ENCODE peak calls at places on chromosomes 12 and 14, in five cellular contexts. One of them, this sample, is unnamed.

GRCh38 chr12:34595749-34596733 is 573.7 kb downstream of the ALG10 start:
- DNase-seq in caudate nucleus: no peak
- DNase-seq in RWPE2: peak
- DNase-seq in CD8-positive, alpha-beta memory T cell: no peak
- DNase-seq in spleen: peak
- DNase-seq in this sample: no peak

GRCh38 chr12:66196806-66197205 is 7.8 kb downstream of the IRAK3 start:
- DNase-seq in RWPE2: no peak
- DNase-seq in spleen: no peak
- DNase-seq in CD8-positive, alpha-beta memory T cell: no peak
- DNase-seq in caudate nucleus: no peak
- DNase-seq in this sample: no peak

GRCh38 chr12:132277374-132277801 is 52.0 kb downstream of the GALNT9 start:
- DNase-seq in spleen: no peak
- DNase-seq in caudate nucleus: no peak
- DNase-seq in RWPE2: no peak
- DNase-seq in CD8-positive, alpha-beta memory T cell: no peak
- DNase-seq in this sample: no peak

GRCh38 chr14:99435327-99435726 is 45.3 kb downstream of the SETD3 start:
- DNase-seq in CD8-positive, alpha-beta memory T cell: no peak
- DNase-seq in caudate nucleus: no peak
- DNase-seq in spleen: no peak
- DNase-seq in RWPE2: no peak
- DNase-seq in this sample: no peak

GRCh38 chr14:61468063-61468825 is 146.9 kb downstream of the PRKCH start:
- DNase-seq in spleen: no peak
- DNase-seq in caudate nucleus: no peak
- DNase-seq in CD8-positive, alpha-beta memory T cell: no peak
- DNase-seq in RWPE2: no peak
- DNase-seq in this sample: no peak

GRCh38 chr12:97602315-97602714 is 139.7 kb downstream of the RMST start:
- DNase-seq in caudate nucleus: no peak
- DNase-seq in RWPE2: no peak
- DNase-seq in CD8-positive, alpha-beta memory T cell: no peak
- DNase-seq in spleen: no peak
- DNase-seq in this sample: no peak

GRCh38 chr14:99245541-99246511 is 26.2 kb downstream of the BCL11B start:
- DNase-seq in caudate nucleus: no peak
- DNase-seq in spleen: peak
- DNase-seq in RWPE2: no peak
- DNase-seq in CD8-positive, alpha-beta memory T cell: no peak
- DNase-seq in this sample: no peak

GRCh38 chr12:108826807-108827721 is 30.3 kb downstream of the SSH1 start:
- DNase-seq in caudate nucleus: no peak
- DNase-seq in RWPE2: no peak
- DNase-seq in CD8-positive, alpha-beta memory T cell: no peak
- DNase-seq in spleen: peak
- DNase-seq in this sample: no peak

GRCh38 chr12:6266431-6267006 is 44.0 kb upstream of the PLEKHG6 start:
- DNase-seq in RWPE2: no peak
- DNase-seq in spleen: no peak
- DNase-seq in caudate nucleus: no peak
- DNase-seq in CD8-positive, alpha-beta memory T cell: no peak
- DNase-seq in this sample: no peak

GRCh38 chr12:42144174-42144423 is 575 bp downstream of the GXYLT1 start:
- DNase-seq in spleen: no peak
- DNase-seq in RWPE2: no peak
- DNase-seq in CD8-positive, alpha-beta memory T cell: no peak
- DNase-seq in caudate nucleus: no peak
- DNase-seq in this sample: no peak

GRCh38 chr12:51262758-51263177 is 7.4 kb downstream of the SMAGP start:
- DNase-seq in CD8-positive, alpha-beta memory T cell: peak
- DNase-seq in spleen: peak
- DNase-seq in RWPE2: no peak
- DNase-seq in caudate nucleus: no peak
- DNase-seq in this sample: no peak

DNA sequence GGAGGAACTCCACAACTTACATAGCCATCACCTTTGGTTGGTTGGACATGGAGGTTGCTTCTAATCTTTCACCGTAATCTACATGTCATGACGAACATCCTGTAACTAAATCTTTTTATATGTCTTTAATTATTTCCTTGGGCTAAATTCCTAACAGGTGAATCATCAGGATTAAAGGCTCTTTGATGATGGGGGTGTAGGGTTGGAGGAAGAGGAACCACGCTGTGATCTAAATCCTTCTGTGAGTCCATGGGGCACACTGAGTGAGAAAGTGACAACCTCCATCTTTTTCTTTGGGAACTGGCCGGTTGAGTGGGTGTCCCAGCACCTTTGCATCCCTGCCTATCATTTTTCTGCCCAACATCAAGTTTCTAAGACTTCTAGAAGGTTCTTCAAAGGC is 31.1 kb upstream of the MAP1LC3B2 start:
- DNase-seq in RWPE2: no peak
- DNase-seq in CD8-positive, alpha-beta memory T cell: no peak
- DNase-seq in spleen: no peak
- DNase-seq in caudate nucleus: no peak
- DNase-seq in this sample: no peak
- H3K27ac ChIP-seq in RWPE2: peak
- H3K27ac ChIP-seq in CD8-positive, alpha-beta memory T cell: no peak
- H3K27ac ChIP-seq in spleen: no peak
- H3K27ac ChIP-seq in caudate nucleus: no peak
- H3K27ac ChIP-seq in this sample: no peak

DNA sequence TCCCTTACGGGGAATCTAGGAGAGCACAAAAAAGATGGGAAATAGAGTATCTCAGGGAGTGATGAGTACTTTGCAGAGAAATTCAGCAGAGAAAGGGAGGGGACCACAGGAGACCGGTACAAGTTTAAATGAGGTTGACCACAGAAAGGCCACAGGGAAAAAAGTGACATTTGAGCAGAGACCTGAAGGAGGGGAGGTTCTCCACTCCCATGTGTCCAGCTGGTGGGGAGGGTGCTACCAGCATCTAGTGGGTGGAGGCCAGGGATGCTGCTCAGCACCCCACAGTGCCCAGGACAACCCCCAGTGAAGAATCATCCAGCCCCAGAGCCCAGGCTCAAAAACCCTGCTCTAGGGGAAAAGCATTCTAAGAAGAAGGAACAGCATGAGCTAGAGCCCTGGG is 34.6 kb downstream of the TESC start:
- DNase-seq in spleen: no peak
- DNase-seq in RWPE2: no peak
- DNase-seq in caudate nucleus: no peak
- DNase-seq in CD8-positive, alpha-beta memory T cell: no peak
- DNase-seq in this sample: no peak
- H3K27ac ChIP-seq in spleen: no peak
- H3K27ac ChIP-seq in RWPE2: no peak
- H3K27ac ChIP-seq in caudate nucleus: no peak
- H3K27ac ChIP-seq in CD8-positive, alpha-beta memory T cell: no peak
- H3K27ac ChIP-seq in this sample: no peak

GRCh38 chr12:25553083-25553482 is at the start of gene LMNTD1:
- DNase-seq in spleen: no peak
- DNase-seq in RWPE2: no peak
- DNase-seq in CD8-positive, alpha-beta memory T cell: no peak
- DNase-seq in caudate nucleus: no peak
- DNase-seq in this sample: no peak

GRCh38 chr12:25550186-25550585 is 2.9 kb downstream of the LMNTD1 start:
- DNase-seq in caudate nucleus: no peak
- DNase-seq in spleen: no peak
- DNase-seq in RWPE2: no peak
- DNase-seq in CD8-positive, alpha-beta memory T cell: no peak
- DNase-seq in this sample: no peak

GRCh38 chr12:25549120-25549519 is 4.0 kb downstream of the LMNTD1 start:
- DNase-seq in CD8-positive, alpha-beta memory T cell: no peak
- DNase-seq in spleen: no peak
- DNase-seq in caudate nucleus: no peak
- DNase-seq in RWPE2: no peak
- DNase-seq in this sample: no peak

GRCh38 chr12:25556136-25556535 is 3.1 kb upstream of the LMNTD1 start:
- DNase-seq in RWPE2: no peak
- DNase-seq in spleen: no peak
- DNase-seq in caudate nucleus: no peak
- DNase-seq in CD8-positive, alpha-beta memory T cell: no peak
- DNase-seq in this sample: no peak

DNA sequence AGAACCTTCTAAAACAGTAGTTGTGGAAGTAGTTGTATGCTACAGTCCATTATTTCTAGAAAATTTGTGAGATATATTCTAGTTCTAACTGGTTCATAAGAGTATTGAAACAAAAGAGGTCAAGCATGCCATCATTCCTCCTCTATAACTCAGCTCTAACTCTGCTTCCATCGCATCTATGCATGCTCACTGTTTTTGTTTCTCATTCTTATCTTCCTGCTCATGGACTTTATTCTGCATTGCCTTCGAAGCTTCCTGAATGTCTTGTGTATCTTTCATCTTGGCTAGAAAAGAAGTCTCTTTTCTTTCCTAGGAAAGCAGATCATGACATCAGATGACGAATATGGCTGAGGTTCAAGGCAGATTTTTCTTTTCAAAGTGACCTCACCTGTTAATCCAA is 402 bp downstream of the LMNTD1 start:
- DNase-seq in CD8-positive, alpha-beta memory T cell: no peak
- DNase-seq in spleen: no peak
- DNase-seq in caudate nucleus: no peak
- DNase-seq in RWPE2: no peak
- DNase-seq in this sample: no peak
- H3K27ac ChIP-seq in CD8-positive, alpha-beta memory T cell: no peak
- H3K27ac ChIP-seq in spleen: no peak
- H3K27ac ChIP-seq in caudate nucleus: no peak
- H3K27ac ChIP-seq in RWPE2: no peak
- H3K27ac ChIP-seq in this sample: no peak

DNA sequence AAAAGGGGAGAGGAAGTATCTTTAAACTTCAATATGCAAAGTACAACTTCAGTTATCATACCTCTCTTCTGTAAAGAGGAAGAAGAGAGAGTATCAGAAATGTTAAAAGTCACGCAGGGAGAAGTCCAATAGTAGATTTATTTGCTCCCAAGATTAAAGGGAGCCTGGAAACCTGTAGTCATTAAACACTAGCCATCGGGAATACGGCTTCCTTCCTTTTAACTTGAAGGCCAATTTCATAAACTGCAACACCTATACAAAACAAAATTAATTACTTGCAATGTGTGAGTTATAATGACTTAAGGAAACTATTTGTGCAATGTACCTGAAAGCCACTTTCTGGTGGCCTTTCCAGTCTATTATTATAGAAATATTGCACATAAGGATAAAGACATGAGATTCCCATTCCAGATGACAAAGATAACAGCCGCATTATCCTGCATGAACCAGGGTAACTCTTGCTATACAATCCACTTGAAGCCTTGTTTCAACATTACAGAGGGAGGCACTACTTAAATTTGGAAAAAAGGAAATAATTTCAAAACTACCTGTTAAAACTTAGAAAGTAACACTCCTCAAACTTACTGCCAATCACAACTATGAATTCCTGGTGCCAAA is 4.6 kb downstream of the BTG1 start:
- DNase-seq in caudate nucleus: no peak
- DNase-seq in CD8-positive, alpha-beta memory T cell: no peak
- DNase-seq in RWPE2: no peak
- DNase-seq in spleen: no peak
- DNase-seq in this sample: no peak
- H3K27ac ChIP-seq in caudate nucleus: no peak
- H3K27ac ChIP-seq in CD8-positive, alpha-beta memory T cell: peak
- H3K27ac ChIP-seq in RWPE2: peak
- H3K27ac ChIP-seq in spleen: peak
- H3K27ac ChIP-seq in this sample: no peak

GRCh38 chr12:46364777-46365580 is 7.6 kb downstream of the SLC38A2 start:
- DNase-seq in CD8-positive, alpha-beta memory T cell: no peak
- DNase-seq in RWPE2: no peak
- DNase-seq in caudate nucleus: no peak
- DNase-seq in spleen: no peak
- DNase-seq in this sample: no peak
- H3K27ac ChIP-seq in CD8-positive, alpha-beta memory T cell: no peak
- H3K27ac ChIP-seq in RWPE2: peak
- H3K27ac ChIP-seq in caudate nucleus: no peak
- H3K27ac ChIP-seq in spleen: no peak
- H3K27ac ChIP-seq in this sample: peak

GRCh38 chr12:27521066-27521465 is 2.9 kb upstream of the PPFIBP1 start:
- DNase-seq in spleen: no peak
- DNase-seq in RWPE2: no peak
- DNase-seq in caudate nucleus: no peak
- DNase-seq in CD8-positive, alpha-beta memory T cell: no peak
- DNase-seq in this sample: no peak
- H3K27ac ChIP-seq in spleen: no peak
- H3K27ac ChIP-seq in RWPE2: no peak
- H3K27ac ChIP-seq in caudate nucleus: no peak
- H3K27ac ChIP-seq in CD8-positive, alpha-beta memory T cell: no peak
- H3K27ac ChIP-seq in this sample: no peak

DNA sequence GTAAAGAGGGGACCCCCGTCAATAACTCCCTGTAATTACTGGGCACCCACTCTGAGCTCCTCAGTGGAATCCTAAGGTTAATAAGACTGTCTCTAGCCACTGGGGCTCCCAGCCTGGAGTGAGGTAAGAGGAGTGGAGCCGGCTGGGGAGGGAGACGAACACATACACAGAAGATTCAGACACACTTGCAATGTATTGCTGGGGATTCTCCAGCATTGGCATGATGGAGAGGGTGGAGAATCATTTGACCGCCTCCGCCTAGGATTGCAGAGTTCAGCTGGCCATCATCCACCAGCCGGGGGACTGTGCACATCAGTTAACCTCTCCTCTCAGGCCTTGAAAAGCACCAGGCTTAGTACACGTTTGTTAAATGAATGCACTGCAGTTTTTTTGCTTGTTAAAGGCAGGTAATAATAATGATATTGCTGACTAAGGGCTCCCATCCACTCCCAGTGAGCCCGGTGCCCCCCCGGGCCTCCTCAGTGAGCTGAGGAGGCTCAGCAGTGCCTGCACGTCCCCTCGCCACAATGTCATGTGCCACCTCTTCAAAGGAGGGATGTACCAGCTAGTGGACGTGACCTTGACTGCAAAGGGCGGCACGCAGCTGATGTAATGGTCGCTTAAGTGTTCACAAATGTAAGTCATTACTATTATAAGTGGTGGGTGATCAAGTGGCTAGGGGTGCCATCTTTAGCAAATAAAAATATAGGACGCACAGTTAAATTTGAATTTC is 20.3 kb upstream of the FAIM2 start:
- DNase-seq in RWPE2: no peak
- DNase-seq in caudate nucleus: no peak
- DNase-seq in CD8-positive, alpha-beta memory T cell: no peak
- DNase-seq in spleen: peak
- DNase-seq in this sample: no peak
- H3K27ac ChIP-seq in RWPE2: no peak
- H3K27ac ChIP-seq in caudate nucleus: no peak
- H3K27ac ChIP-seq in CD8-positive, alpha-beta memory T cell: no peak
- H3K27ac ChIP-seq in spleen: no peak
- H3K27ac ChIP-seq in this sample: no peak

GRCh38 chr12:82857276-82857675 is 170.6 kb downstream of the TMTC2 start:
- DNase-seq in spleen: no peak
- DNase-seq in caudate nucleus: no peak
- DNase-seq in CD8-positive, alpha-beta memory T cell: no peak
- DNase-seq in RWPE2: no peak
- DNase-seq in this sample: no peak
- H3K27ac ChIP-seq in spleen: no peak
- H3K27ac ChIP-seq in caudate nucleus: no peak
- H3K27ac ChIP-seq in CD8-positive, alpha-beta memory T cell: no peak
- H3K27ac ChIP-seq in RWPE2: no peak
- H3K27ac ChIP-seq in this sample: no peak